ENCODE peak calls at places on chromosomes 6 and 20, in five cellular contexts. R is HepG2, I is H1, P is GM12892, H is K562. N is an unnamed sample.

GRCh38 chr6:112180095-112180820 is 74.1 kb downstream of the LAMA4 start:
- DNase-seq in R (peak; percentile 90), I (no peak), P (peak; percentile 9), H (peak; percentile 39), N (peak; percentile 20)

GRCh38 chr6:9025796-9026195 is 590.5 kb upstream of the SLC35B3 start:
- DNase-seq in H (no peak), P (no peak), I (no peak), R (no peak), N (no peak)

GRCh38 chr20:46621492-46621891 is 29.8 kb downstream of the SLC13A3 start:
- DNase-seq in R (no peak), P (no peak), I (no peak), H (no peak), N (no peak)

GRCh38 chr6:111252451-111252850 is 165.1 kb downstream of the SLC16A10 start:
- DNase-seq in H (no peak), P (no peak), R (no peak), I (no peak), N (no peak)

GRCh38 chr20:44597516-44597915 is 15.1 kb downstream of the PKIG start:
- DNase-seq in P (no peak), H (no peak), I (no peak), R (no peak), N (no peak)

GRCh38 chr6:24667378-24667803 is 514 bp downstream of the ACOT13 start:
- DNase-seq in H (peak; percentile 24), I (no peak), R (peak; percentile 54), P (no peak), N (no peak)

GRCh38 chr6:39266375-39266774 is 37.1 kb upstream of the KCNK5 start:
- DNase-seq in I (no peak), H (no peak), R (no peak), P (no peak), N (no peak)

GRCh38 chr6:158666637-158667359 is 16.9 kb downstream of the SYTL3 start:
- DNase-seq in I (no peak), P (no peak), R (no peak), H (no peak), N (no peak)

DNA sequence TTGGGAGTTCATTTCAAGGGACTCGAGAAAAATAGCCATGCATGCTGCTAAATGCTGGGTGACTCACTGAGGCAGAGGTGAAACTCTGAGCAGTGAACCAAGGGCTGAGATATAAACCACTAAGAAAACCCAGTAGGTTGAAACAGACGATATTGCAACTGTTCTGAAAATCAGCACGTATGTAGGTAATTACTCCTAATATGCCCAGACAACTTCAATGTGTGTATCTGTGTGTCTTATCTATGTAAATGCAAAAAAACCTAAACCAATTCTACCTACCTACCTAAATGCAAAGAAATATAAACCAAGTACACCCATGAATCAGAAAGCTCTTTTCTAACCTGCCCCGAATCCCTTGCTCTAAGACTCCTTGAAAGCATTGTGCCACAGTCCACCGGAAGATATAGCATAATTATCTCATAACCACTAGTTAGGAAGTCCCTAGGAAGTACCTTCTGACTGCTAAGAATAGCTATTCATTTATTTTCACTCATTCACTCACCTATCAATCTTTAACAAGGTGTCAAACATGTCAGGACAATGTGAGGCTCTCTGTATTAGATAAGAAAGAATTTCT is 458.7 kb upstream of the RUNX2 start:
- DNase-seq in H (no peak), I (no peak), R (peak; percentile 5), P (no peak), N (peak; percentile 23)
- TF ChIP-seq POLR2AphosphoS5 in H (no peak), I (no peak), R (no peak), P (no peak), N (no peak)

DNA sequence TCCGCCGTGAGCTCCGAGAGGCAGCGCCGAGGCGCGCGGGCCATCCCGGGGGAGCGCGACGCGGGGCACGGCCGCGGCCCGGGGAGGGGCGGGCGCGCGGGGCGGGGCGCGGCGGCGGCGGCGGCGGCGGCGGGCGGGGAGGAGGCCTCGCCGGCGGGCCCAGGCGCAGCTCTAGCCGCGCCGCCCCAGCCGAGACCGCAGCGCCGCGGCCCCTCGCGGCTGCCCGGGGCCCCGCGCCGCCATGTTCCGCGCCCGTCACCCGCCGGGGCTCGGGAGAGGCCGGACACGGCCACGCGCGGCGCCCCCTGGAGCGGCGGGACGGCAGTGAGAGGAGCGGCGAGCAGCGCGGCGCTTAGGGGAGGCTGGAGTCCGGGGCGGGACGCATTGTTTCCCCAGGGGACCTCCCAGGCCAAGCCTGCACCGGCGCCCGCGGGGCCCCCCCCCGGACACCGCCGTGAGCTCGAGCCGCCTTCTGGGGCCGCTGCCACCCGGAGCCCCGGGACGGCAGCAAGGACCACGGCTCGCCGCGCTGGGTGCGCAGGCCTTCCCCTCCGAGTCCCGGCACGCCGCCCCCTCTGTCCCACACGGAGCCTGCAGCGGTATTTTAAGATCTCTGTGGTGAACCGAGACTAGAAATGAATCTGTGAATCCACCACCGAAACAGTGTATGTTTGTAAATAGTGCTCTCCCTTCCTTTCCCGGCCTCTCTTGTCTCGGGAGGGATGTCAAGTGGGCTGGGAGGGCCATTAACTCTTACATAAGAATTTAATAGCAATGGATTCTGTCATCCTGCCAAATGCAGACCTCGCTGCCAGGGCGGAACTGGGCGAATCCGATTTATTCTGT is at the start of gene KIF13A:
- DNase-seq in P (peak; percentile 64), H (peak; percentile 94), I (no peak), R (peak; percentile 54), N (peak; percentile 68)
- TF ChIP-seq POLR2A in P (no peak), H (peak; percentile 51), I (peak; percentile 52), R (peak; percentile 31), N (no peak)

GRCh38 chr6:13044896-13045295 is 283.4 kb downstream of the TBC1D7 start:
- DNase-seq in P (no peak), I (no peak), H (no peak), R (no peak), N (no peak)
- TF ChIP-seq TAF1 in P (no peak), I (no peak), H (no peak), R (no peak), N (no peak)

GRCh38 chr20:62624719-62625455 is 17.4 kb upstream of the SLCO4A1 start:
- DNase-seq in I (no peak), H (no peak), R (no peak), P (no peak), N (no peak)
- TF ChIP-seq POLR2AphosphoS5 in I (no peak), H (no peak), R (no peak), P (no peak), N (no peak)

DNA sequence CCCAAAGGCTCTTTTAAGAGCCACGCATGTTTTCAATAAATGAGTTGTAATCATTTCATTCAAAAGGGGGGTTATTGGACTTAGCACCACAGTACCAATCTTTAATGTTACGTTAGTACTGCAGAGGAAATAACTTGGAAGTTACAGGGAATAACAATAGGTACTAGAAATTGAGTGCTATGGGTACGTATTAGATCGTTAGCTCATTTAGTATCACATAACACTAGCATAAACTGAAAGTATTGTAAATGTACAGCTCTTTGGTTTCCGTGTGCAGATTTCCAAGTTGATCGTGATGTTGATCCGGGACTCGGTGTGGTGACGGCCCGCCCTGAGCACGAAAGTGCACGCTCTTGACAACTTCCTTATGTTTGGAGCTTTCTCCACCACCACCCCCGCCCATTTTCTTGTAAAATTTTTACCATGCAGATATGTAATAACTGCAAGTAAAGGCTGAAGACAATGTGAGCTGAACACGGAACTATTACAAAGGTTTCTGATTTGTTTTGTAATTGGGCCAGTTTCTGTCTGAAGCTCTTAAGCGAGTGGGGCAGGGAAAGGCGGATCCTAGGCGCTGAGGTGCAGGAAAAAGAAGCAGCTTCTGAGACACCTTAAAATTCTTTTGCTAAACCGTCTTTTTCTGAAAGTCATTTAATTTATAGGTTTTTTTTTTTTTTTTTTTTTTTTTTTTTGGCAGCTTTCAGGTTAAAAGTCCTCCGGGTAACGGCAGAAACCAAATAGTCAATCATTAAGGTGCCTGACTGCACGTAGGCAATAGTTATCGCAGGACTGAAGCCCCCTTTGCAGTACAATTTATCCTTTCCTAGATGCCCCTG is 71.6 kb downstream of the HFE start:
- DNase-seq in H (peak; percentile 38), I (no peak), R (no peak), P (no peak), N (no peak)
- TF ChIP-seq POLR2A in H (no peak), I (peak; percentile 62), R (peak; percentile 32), P (peak; percentile 8), N (peak; percentile 31)

GRCh38 chr6:129342243-129342642 is 367.7 kb downstream of the ARHGAP18 start:
- DNase-seq in R (no peak), P (no peak), I (no peak), H (no peak), N (no peak)
- TF ChIP-seq TAF1 in R (no peak), P (no peak), I (no peak), H (no peak), N (no peak)

DNA sequence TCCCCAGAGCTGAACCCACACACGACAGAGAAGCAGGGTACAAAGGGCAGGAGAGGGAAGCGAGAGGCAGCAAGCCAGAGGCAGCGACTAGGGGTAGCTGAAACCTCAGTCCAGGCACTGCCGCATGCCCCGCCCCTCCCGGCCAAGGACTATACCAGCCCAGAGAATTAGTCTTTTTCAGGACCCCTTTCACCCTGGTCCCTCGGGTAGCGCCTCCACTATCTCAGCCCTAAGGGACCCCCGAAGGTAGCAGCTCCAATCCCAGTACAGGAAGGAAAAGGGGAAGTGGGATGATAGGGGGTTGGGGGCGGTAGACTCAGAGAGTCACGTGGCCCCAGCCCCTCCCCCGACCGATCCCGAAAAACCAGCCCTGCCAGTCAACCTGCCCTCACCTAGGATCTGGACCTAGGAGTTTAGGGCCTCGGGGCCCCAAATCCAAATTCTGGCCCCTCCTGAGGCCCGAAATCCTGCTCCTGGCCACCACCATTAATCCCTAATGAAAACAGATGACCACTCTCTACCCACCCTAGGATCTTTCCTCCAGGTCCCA is 1.3 kb downstream of the RGL2 start:
- DNase-seq in I (no peak), R (no peak), H (peak; percentile 64), P (peak; percentile 57), N (peak; percentile 56)
- TF ChIP-seq POLR2AphosphoS5 in I (no peak), R (peak; percentile 45), H (no peak), P (no peak), N (no peak)

DNA sequence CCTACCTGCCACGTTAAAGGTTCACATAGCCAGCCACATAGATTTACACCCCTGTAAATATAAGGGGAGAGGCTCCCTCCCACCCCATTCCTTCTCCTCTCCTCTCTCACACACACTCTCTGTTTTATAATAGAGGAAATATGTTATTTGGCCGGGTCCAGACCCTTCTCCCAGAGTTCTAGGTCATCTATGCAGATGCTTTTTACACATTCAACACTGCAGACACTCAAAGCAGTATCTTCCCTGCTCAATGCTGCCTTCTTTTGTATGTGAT is 706 bp upstream of the DEK start:
- DNase-seq in H (no peak), I (no peak), R (no peak), P (no peak), N (no peak)
- TF ChIP-seq POLR2A in H (no peak), I (no peak), R (no peak), P (no peak), N (no peak)

GRCh38 chr6:47592466-47592865 is 105.9 kb upstream of the ADGRF4 start:
- DNase-seq in H (peak; percentile 18), R (no peak), P (no peak), I (no peak), N (no peak)

GRCh38 chr6:47581591-47581990 is 104.0 kb downstream of the CD2AP start:
- DNase-seq in I (no peak), H (no peak), R (no peak), P (no peak), N (peak; percentile 6)

GRCh38 chr6:47587503-47587902 is 109.9 kb downstream of the CD2AP start:
- DNase-seq in R (no peak), H (no peak), I (no peak), P (no peak), N (no peak)
- TF ChIP-seq TAF1 in R (no peak), H (no peak), I (no peak), P (no peak), N (no peak)